ENCODE peak calls at places on chromosomes 16 and 17, in eight cellular contexts. C is amygdala; F is fibroblast of the aortic adventitia; A is kidney glomerular epithelial cell; R is GOT3; X is stimulated activated CD8-positive, alpha-beta memory T cell treated with anti-CD3 and anti-CD28 coated beads, Interleukin-4, amount 100 ng/mL, for 24 hours; J is HT-29; E is CD4-positive, alpha-beta memory T cell. N is an unnamed sample.

GRCh38 chr16:74297296-74297665 is 667 bp downstream of the PSMD7 start:
- DNase-seq in C (no peak), F (peak), A (no peak), R (no peak), X (peak), J (peak), E (peak), N (peak)

GRCh38 chr17:64066709-64067108 is 46.3 kb upstream of the ICAM2 start:
- DNase-seq in C (no peak), F (no peak), A (no peak), R (no peak), X (no peak), J (no peak), E (peak), N (no peak)

GRCh38 chr16:9489823-9490467 is 398.5 kb downstream of the HAPSTR1 start:
- DNase-seq in C (peak), F (no peak), A (peak), R (no peak), X (no peak), J (no peak), E (no peak), N (no peak)

GRCh38 chr17:67503184-67503583 is 126.1 kb downstream of the PITPNC1 start:
- DNase-seq in C (no peak), F (peak), A (peak), R (no peak), X (no peak), J (peak), E (no peak), N (no peak)

GRCh38 chr16:53156516-53156915 is 101.7 kb downstream of the CHD9 start:
- DNase-seq in C (no peak), F (no peak), A (no peak), R (no peak), X (no peak), J (no peak), E (no peak), N (no peak)

GRCh38 chr16:83137326-83137770 is 510.6 kb downstream of the CDH13 start:
- DNase-seq in C (no peak), F (peak), A (peak), R (peak), X (no peak), J (peak), E (no peak), N (no peak)

GRCh38 chr17:72370819-72371218 is 250.0 kb downstream of the SOX9 start:
- DNase-seq in C (no peak), F (peak), A (peak), R (no peak), X (no peak), J (no peak), E (no peak), N (no peak)

GRCh38 chr17:57432507-57433277 is 176.4 kb downstream of the MSI2 start:
- DNase-seq in C (no peak), F (no peak), A (no peak), R (no peak), X (no peak), J (no peak), E (no peak), N (no peak)